ENCODE peak calls at places on chromosomes 3 and 15, in five cellular contexts. One of them, this sample, is unnamed. For H3K36me3, the result is how much of the 10 kb centered on the place peaks cover.

GRCh38 chr3:10363935-10364334 is 43.0 kb upstream of the SEC13 start:
- ATAC-seq in K562: no peak
- ATAC-seq in HepG2: no peak
- ATAC-seq in GM12878: no peak
- ATAC-seq in upper lobe of left lung: no peak
- ATAC-seq in this sample: no peak

GRCh38 chr3:128378631-128379347 is 87.9 kb downstream of the DNAJB8 start:
- ATAC-seq in K562: no peak
- ATAC-seq in upper lobe of left lung: no peak
- ATAC-seq in GM12878: no peak
- ATAC-seq in HepG2: no peak
- ATAC-seq in this sample: peak

GRCh38 chr3:98553751-98554150 is 22.0 kb downstream of the GPR15 start:
- ATAC-seq in upper lobe of left lung: peak
- ATAC-seq in GM12878: peak
- ATAC-seq in HepG2: no peak
- ATAC-seq in K562: peak
- ATAC-seq in this sample: no peak

GRCh38 chr15:41806291-41807181 is 21.4 kb upstream of the JMJD7 start:
- ATAC-seq in HepG2: peak
- ATAC-seq in GM12878: peak
- ATAC-seq in K562: peak
- ATAC-seq in upper lobe of left lung: no peak
- ATAC-seq in this sample: peak

GRCh38 chr15:39631357-39631756 is 50.5 kb downstream of the THBS1 start:
- ATAC-seq in upper lobe of left lung: no peak
- ATAC-seq in HepG2: no peak
- ATAC-seq in K562: no peak
- ATAC-seq in GM12878: no peak
- ATAC-seq in this sample: no peak

GRCh38 chr15:78069052-78069414 is 8.5 kb downstream of the TBC1D2B start:
- ATAC-seq in HepG2: no peak
- ATAC-seq in upper lobe of left lung: no peak
- ATAC-seq in K562: no peak
- ATAC-seq in GM12878: peak
- ATAC-seq in this sample: no peak

GRCh38 chr3:77039606-77040553 is at the start of gene ROBO2:
- ATAC-seq in K562: peak
- ATAC-seq in HepG2: peak
- ATAC-seq in upper lobe of left lung: peak
- ATAC-seq in GM12878: peak
- ATAC-seq in this sample: peak

GRCh38 chr15:88648357-88649214 is 9.8 kb downstream of the ISG20 start:
- ATAC-seq in K562: no peak
- ATAC-seq in GM12878: peak
- ATAC-seq in upper lobe of left lung: peak
- ATAC-seq in HepG2: peak
- ATAC-seq in this sample: no peak

GRCh38 chr15:77418341-77419049 is 1.4 kb downstream of the PEAK1 start:
- ATAC-seq in HepG2: no peak
- ATAC-seq in GM12878: no peak
- ATAC-seq in K562: no peak
- ATAC-seq in upper lobe of left lung: no peak
- ATAC-seq in this sample: no peak

GRCh38 chr3:61236556-61236955 is 14.7 kb downstream of the FHIT start:
- ATAC-seq in GM12878: peak
- ATAC-seq in K562: peak
- ATAC-seq in HepG2: no peak
- ATAC-seq in upper lobe of left lung: no peak
- ATAC-seq in this sample: no peak

GRCh38 chr3:161406594-161407555 is 35.6 kb upstream of the SPTSSB start:
- ATAC-seq in K562: no peak
- ATAC-seq in upper lobe of left lung: no peak
- ATAC-seq in GM12878: peak
- ATAC-seq in HepG2: no peak
- ATAC-seq in this sample: no peak

GRCh38 chr3:177196473-177197040 is 725 bp downstream of the TBL1XR1 start:
- ATAC-seq in K562: peak
- ATAC-seq in HepG2: no peak
- ATAC-seq in GM12878: peak
- ATAC-seq in upper lobe of left lung: no peak
- ATAC-seq in this sample: no peak

DNA sequence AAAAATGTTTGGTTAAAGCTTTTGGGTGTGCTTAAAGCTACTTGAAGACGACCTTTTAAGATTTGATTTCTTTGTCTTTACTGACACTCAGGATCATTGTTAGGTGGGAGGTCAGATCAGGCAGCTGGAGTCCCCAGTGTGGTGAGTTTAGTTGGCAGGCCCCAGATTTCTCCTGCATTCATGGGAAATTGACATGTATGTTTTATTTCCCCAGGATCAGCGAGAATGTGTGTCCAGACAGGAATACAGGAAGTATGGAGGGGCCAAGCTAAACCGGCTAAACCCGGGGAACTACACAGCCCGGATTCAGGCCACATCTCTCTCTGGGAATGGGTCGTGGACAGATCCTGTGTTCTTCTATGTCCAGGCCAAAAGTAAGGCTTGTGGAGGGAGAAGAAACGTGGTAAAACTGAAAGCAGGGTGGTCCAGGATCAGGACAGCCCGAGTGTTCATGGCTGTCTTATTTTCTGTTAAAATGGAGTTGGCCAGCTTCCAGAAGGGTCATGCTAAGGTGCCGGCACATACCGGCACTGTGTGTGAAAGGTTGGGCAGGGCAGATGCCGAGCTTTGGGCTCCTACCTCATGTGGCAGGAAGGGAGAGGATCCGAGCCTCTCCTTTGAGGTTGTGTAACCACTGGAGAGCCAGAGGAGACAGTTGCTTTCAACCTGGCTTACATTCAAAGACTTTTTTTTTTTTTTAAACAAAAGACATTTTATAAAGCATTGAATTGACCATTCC is 83.1 kb downstream of the PGPEP1L start:
- ATAC-seq in HepG2: no peak
- ATAC-seq in GM12878: no peak
- ATAC-seq in K562: no peak
- ATAC-seq in upper lobe of left lung: no peak
- ATAC-seq in this sample: peak
- H3K36me3 ChIP-seq in HepG2: half or more
- H3K36me3 ChIP-seq in GM12878: under half
- H3K36me3 ChIP-seq in K562: under half
- H3K36me3 ChIP-seq in upper lobe of left lung: under half
- H3K36me3 ChIP-seq in this sample: half or more

GRCh38 chr15:98772895-98773294 is 124.6 kb downstream of the IGF1R start:
- ATAC-seq in HepG2: no peak
- ATAC-seq in upper lobe of left lung: no peak
- ATAC-seq in K562: no peak
- ATAC-seq in GM12878: peak
- ATAC-seq in this sample: no peak

GRCh38 chr15:98773616-98774015 is 125.3 kb downstream of the IGF1R start:
- ATAC-seq in HepG2: no peak
- ATAC-seq in K562: no peak
- ATAC-seq in upper lobe of left lung: no peak
- ATAC-seq in GM12878: no peak
- ATAC-seq in this sample: no peak

GRCh38 chr15:98770984-98771383 is 122.6 kb downstream of the IGF1R start:
- ATAC-seq in HepG2: no peak
- ATAC-seq in upper lobe of left lung: no peak
- ATAC-seq in K562: no peak
- ATAC-seq in GM12878: no peak
- ATAC-seq in this sample: no peak

GRCh38 chr15:98769867-98770266 is 121.5 kb downstream of the IGF1R start:
- ATAC-seq in upper lobe of left lung: no peak
- ATAC-seq in HepG2: no peak
- ATAC-seq in K562: no peak
- ATAC-seq in GM12878: no peak
- ATAC-seq in this sample: no peak

GRCh38 chr15:98771444-98772059 is 123.2 kb downstream of the IGF1R start:
- ATAC-seq in GM12878: no peak
- ATAC-seq in HepG2: peak
- ATAC-seq in upper lobe of left lung: no peak
- ATAC-seq in K562: no peak
- ATAC-seq in this sample: no peak
- TF ChIP-seq CTCF in GM12878: no peak
- TF ChIP-seq CTCF in HepG2: peak
- TF ChIP-seq CTCF in upper lobe of left lung: no peak
- TF ChIP-seq CTCF in K562: no peak
- TF ChIP-seq CTCF in this sample: no peak

DNA sequence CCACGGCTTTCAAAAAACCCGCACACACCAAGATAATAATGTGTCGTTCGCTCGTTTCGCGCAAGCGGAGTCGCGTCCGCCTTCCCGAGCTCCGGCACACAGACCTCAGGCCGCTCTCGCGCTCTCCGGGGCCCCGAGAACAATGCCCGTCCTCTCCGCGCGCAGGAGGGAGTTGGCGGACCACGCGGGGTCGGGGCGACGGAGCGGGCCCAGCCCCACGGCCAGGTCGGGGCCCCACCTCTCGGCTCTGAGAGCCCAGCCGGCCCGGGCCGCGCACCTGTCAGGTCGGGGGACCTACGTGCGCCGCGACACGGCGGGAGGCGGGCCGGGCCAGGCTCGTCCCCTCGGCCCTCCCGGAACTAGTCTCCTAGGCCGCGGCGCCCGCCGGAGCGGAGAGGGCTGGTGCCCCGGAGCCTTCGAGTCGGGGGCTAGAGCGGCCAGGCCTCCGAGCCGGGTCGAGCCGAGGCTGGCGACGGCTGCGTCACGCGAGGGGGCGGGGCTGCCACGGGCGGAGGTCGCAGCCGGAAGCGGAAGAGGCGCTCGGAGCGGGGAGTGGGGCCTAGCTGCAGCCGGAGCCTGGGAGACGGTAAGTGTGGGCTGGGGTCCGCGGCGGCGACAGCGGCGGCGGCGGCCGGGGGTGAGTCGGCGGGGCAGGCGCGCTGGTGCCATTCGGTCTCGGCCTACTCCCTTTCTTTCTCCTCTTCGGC is at the start of gene CLK3:
- ATAC-seq in K562: peak
- ATAC-seq in upper lobe of left lung: peak
- ATAC-seq in GM12878: peak
- ATAC-seq in HepG2: peak
- ATAC-seq in this sample: peak
- TF ChIP-seq EP300 in K562: no peak
- TF ChIP-seq EP300 in upper lobe of left lung: no peak
- TF ChIP-seq EP300 in GM12878: peak
- TF ChIP-seq EP300 in HepG2: no peak
- TF ChIP-seq EP300 in this sample: no peak

GRCh38 chr3:43346990-43347749 is 60.8 kb downstream of the SNRK start:
- ATAC-seq in HepG2: no peak
- ATAC-seq in K562: no peak
- ATAC-seq in upper lobe of left lung: no peak
- ATAC-seq in GM12878: no peak
- ATAC-seq in this sample: no peak
- H3K36me3 ChIP-seq in HepG2: half or more
- H3K36me3 ChIP-seq in K562: under half
- H3K36me3 ChIP-seq in upper lobe of left lung: half or more
- H3K36me3 ChIP-seq in GM12878: under half
- H3K36me3 ChIP-seq in this sample: under half

GRCh38 chr3:101824691-101825090 is 24.6 kb upstream of the NFKBIZ start:
- ATAC-seq in upper lobe of left lung: no peak
- ATAC-seq in GM12878: no peak
- ATAC-seq in K562: no peak
- ATAC-seq in HepG2: no peak
- ATAC-seq in this sample: no peak

GRCh38 chr3:101827211-101828174 is 21.8 kb upstream of the NFKBIZ start:
- ATAC-seq in HepG2: peak
- ATAC-seq in GM12878: peak
- ATAC-seq in upper lobe of left lung: peak
- ATAC-seq in K562: peak
- ATAC-seq in this sample: peak

GRCh38 chr3:101828289-101828688 is 21.0 kb upstream of the NFKBIZ start:
- ATAC-seq in upper lobe of left lung: no peak
- ATAC-seq in GM12878: no peak
- ATAC-seq in K562: no peak
- ATAC-seq in HepG2: no peak
- ATAC-seq in this sample: no peak

GRCh38 chr3:101823525-101823924 is 25.8 kb upstream of the NFKBIZ start:
- ATAC-seq in HepG2: no peak
- ATAC-seq in GM12878: no peak
- ATAC-seq in K562: no peak
- ATAC-seq in upper lobe of left lung: no peak
- ATAC-seq in this sample: no peak

GRCh38 chr3:101825904-101826445 is 23.3 kb upstream of the NFKBIZ start:
- ATAC-seq in upper lobe of left lung: no peak
- ATAC-seq in K562: no peak
- ATAC-seq in GM12878: no peak
- ATAC-seq in HepG2: no peak
- ATAC-seq in this sample: no peak
- TF ChIP-seq CTCF in upper lobe of left lung: no peak
- TF ChIP-seq CTCF in K562: no peak
- TF ChIP-seq CTCF in GM12878: no peak
- TF ChIP-seq CTCF in HepG2: no peak
- TF ChIP-seq CTCF in this sample: no peak

DNA sequence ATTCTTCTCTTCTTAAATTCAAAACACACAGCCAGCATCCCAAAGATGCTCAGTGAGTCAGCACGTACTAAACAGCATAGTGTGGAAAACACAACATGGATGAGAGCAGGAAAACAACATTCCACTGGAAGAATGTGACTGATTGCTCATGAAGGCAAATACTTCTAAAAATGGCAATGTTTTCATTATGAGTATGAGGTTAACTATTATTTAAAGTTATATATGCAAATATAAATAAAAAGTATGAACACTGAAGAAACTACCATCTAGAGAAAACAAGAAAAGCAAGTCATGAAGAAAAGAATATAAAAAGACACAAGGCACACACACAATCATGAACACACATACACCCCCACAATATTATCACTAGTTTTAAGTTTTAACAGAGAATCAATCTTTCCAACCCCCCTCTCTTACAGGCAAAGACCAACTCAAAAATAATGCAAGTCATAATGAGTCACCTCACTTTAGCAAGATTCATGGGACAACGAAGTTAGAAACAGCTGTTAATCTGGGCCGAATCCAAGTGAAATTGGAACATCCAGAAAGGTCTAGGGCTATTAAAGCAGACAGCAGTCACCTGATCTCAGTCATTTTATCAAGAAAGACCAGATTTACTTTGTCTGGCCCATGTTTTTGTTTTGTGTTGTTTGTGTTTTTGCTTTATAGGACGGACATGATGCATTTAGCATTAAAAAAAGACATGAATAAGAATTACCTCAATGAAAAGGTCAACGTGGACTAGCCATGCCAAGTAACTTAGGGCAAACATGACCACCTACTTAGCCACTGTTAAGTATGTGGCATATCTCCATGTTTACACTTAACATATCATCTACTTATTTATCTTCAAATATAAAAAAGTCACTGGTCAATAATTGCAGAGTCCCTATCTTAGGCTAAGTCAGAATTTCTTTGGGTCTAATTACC is 18.1 kb downstream of the GBE1 start:
- ATAC-seq in upper lobe of left lung: peak
- ATAC-seq in GM12878: no peak
- ATAC-seq in K562: peak
- ATAC-seq in HepG2: no peak
- ATAC-seq in this sample: peak
- TF ChIP-seq EP300 in upper lobe of left lung: no peak
- TF ChIP-seq EP300 in GM12878: no peak
- TF ChIP-seq EP300 in K562: peak
- TF ChIP-seq EP300 in HepG2: no peak
- TF ChIP-seq EP300 in this sample: no peak